ENCODE peak calls at places on chromosome 15, in seven cellular contexts. Q is IMR-90; G is CD8-positive, alpha-beta T cell; Z is upper lobe of right lung; R is fibroblast of lung; J is brain microvascular endothelial cell; U is breast epithelium. C is an unnamed sample.

GRCh38 chr15:85453144-85453872 is 72.9 kb downstream of the AKAP13 start:
- DNase-seq in U (no peak), R (no peak), Z (no peak), Q (no peak), G (no peak), J (no peak), C (no peak)

GRCh38 chr15:71679223-71680078 is 130.9 kb upstream of the NR2E3 start:
- DNase-seq in Z (no peak), Q (peak; percentile 83), U (no peak), R (no peak), G (no peak), J (peak; percentile 40), C (no peak)

GRCh38 chr15:74664028-74664616 is 31.7 kb downstream of the EDC3 start:
- DNase-seq in G (no peak), J (peak; percentile 16), R (peak; percentile 61), U (no peak), Q (peak; percentile 75), Z (peak; percentile 83), C (no peak)

GRCh38 chr15:79307251-79307650 is 3.7 kb upstream of the TMED3 start:
- DNase-seq in G (no peak), J (no peak), Z (no peak), U (no peak), R (no peak), Q (no peak), C (no peak)

GRCh38 chr15:40830884-40831283 is 2.4 kb upstream of the PPP1R14D start:
- DNase-seq in U (no peak), G (no peak), J (no peak), R (no peak), Q (no peak), Z (no peak), C (no peak)

GRCh38 chr15:63210151-63211051 is 21.0 kb downstream of the RAB8B start:
- DNase-seq in R (no peak), J (no peak), Q (no peak), Z (no peak), G (no peak), U (no peak), C (no peak)

GRCh38 chr15:87287156-87287555 is 969.4 kb downstream of the NTRK3 start:
- DNase-seq in G (no peak), Z (no peak), J (peak; percentile 20), Q (peak; percentile 0), U (no peak), R (peak; percentile 0), C (peak; percentile 50)

GRCh38 chr15:29208352-29208751 is 61.3 kb downstream of the NSMCE3 start:
- DNase-seq in Z (no peak), G (no peak), Q (no peak), R (no peak), U (no peak), J (peak; percentile 10), C (no peak)

GRCh38 chr15:92377083-92377789 is 16.4 kb upstream of the ST8SIA2 start:
- DNase-seq in Z (no peak), J (peak; percentile 58), R (no peak), G (no peak), U (no peak), Q (no peak), C (no peak)

GRCh38 chr15:75230524-75231371 is 27.4 kb upstream of the GOLGA6C start:
- DNase-seq in R (no peak), Z (peak; percentile 37), J (no peak), G (no peak), U (no peak), Q (no peak), C (no peak)

GRCh38 chr15:77542491-77543001 is 90.2 kb downstream of the LINGO1 start:
- DNase-seq in Q (peak; percentile 53), J (no peak), R (no peak), U (no peak), G (no peak), Z (no peak), C (no peak)

GRCh38 chr15:60423540-60423939 is 25.8 kb upstream of the ANXA2 start:
- DNase-seq in Z (no peak), G (no peak), U (no peak), J (peak; percentile 90), R (peak; percentile 89), Q (peak; percentile 92), C (peak; percentile 90)

GRCh38 chr15:93213281-93213680 is 124.3 kb upstream of the RGMA start:
- DNase-seq in G (no peak), U (no peak), J (no peak), Z (no peak), R (no peak), Q (no peak), C (no peak)

GRCh38 chr15:93610944-93611343 is 521.9 kb upstream of the RGMA start:
- DNase-seq in G (no peak), Z (no peak), U (no peak), Q (no peak), J (no peak), R (no peak), C (no peak)

GRCh38 chr15:29136815-29137214 is 132.8 kb downstream of the NSMCE3 start:
- DNase-seq in U (no peak), J (no peak), Q (no peak), R (no peak), Z (peak; percentile 52), G (no peak), C (no peak)

GRCh38 chr15:29740692-29741311 is 81.5 kb downstream of the TJP1 start:
- DNase-seq in U (no peak), Q (no peak), Z (no peak), R (no peak), G (no peak), J (no peak), C (no peak)

GRCh38 chr15:72136170-72137051 is 18.2 kb downstream of the SENP8 start:
- DNase-seq in J (no peak), R (no peak), G (no peak), U (no peak), Z (no peak), Q (no peak), C (no peak)

GRCh38 chr15:25345943-25346342 is 92.9 kb downstream of the UBE3A start:
- DNase-seq in J (peak; percentile 11), Z (no peak), G (no peak), U (no peak), R (peak; percentile 15), Q (peak; percentile 4), C (no peak)

GRCh38 chr15:75791337-75791713 is 51.9 kb upstream of the UBE2Q2 start:
- DNase-seq in U (no peak), Q (no peak), J (no peak), Z (no peak), R (no peak), G (no peak), C (no peak)

GRCh38 chr15:45091581-45091980 is 22.4 kb downstream of the DUOX2 start:
- DNase-seq in Q (no peak), U (no peak), R (no peak), Z (no peak), J (no peak), G (no peak), C (no peak)

GRCh38 chr15:90808517-90808939 is 59.9 kb upstream of the FURIN start:
- DNase-seq in Q (no peak), J (no peak), U (no peak), Z (no peak), G (no peak), R (no peak), C (no peak)

GRCh38 chr15:31537770-31538592 is 211.3 kb downstream of the KLF13 start:
- DNase-seq in G (no peak), J (no peak), Z (no peak), Q (no peak), U (no peak), R (no peak), C (no peak)

GRCh38 chr15:60554494-60554893 is 75.6 kb upstream of the ICE2 start:
- DNase-seq in U (no peak), R (no peak), J (no peak), G (no peak), Z (no peak), Q (no peak), C (no peak)

DNA sequence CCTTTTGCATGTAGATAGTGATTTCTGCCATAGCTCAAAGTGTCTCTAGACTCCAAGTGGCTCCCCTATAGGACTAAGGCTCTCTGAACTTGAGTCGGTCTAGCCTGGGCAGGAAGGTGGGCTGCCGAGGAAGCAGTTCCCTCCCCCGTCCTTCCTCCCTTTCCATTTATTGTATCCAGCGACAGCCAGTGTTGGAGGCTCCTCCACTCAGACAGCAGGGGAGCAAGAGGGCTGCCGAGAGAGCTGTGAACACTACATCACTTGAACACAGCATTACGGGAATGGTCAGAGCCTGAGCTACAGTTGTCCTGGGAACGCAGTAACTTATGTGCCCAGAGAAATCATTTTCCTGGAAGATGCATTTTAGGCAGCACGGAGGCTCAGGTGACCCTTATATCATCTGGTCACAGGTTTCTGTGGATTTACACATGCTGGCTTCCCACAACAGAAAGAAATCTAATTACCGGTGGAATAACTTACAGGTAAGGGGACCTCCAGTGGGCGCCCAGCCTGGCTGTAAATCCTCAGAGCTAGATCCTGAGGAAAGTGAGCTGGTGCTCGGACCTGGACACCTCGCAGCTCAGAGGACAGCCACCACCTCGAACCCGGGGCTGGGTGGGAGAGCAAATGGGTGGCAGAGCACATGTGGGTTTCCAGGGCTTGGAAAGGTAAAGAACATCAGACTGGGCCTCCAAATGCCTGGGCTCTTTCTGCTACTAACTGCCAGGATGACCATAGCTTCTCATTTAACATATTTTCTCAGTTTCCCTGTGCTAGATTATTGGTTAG is 197.1 kb downstream of the UACA start:
- DNase-seq in R (no peak), Q (no peak), Z (no peak), G (no peak), U (no peak), J (peak; percentile 19), C (no peak)
- TF ChIP-seq CTCF in R (no peak), Q (peak; percentile 9), Z (no peak), G (no peak), U (no peak), J (peak; percentile 49), C (peak; percentile 17)

DNA sequence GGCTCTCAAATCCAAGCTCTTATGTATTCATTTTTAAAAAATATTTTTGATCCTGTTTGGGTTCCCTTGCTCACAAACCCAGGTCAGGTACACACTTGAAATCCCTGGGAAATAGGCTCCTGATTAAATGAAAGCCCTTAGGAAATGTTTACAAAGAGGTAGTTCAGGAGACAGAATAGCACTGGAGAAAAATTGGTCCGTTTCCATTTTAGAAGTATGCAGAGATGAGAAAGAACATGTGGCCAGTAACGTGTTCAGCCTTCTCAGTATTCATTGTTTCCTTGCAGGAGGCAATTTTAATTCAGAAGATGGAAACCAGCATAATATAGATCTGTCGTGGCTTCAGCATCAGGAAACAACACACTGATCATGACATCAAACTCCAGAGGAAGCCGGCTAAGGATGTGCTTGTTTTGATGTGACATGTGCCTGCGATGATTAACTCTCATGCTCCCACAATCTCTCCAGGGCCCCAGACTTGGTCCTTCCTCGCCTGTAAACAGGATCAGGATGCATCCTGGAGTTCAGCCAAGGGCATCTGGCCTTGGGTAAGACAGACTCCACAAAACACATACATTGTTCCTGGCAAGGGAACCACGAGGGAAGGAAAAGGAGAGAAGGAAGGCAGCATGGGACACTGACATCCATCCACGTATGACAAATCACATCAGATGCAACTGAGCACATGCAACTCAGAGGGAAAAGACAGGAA is 350.5 kb upstream of the THBS1 start:
- DNase-seq in J (peak; percentile 40), Q (no peak), G (no peak), R (peak; percentile 33), U (no peak), Z (no peak), C (no peak)
- H3K4me3 ChIP-seq in J (no peak overlapping the region), Q (no peak overlapping the region), G (no peak overlapping the region), R (no peak overlapping the region), U (no peak overlapping the region), Z (no peak overlapping the region), C (no peak overlapping the region)

GRCh38 chr15:42163291-42163690 is 6.9 kb upstream of the PLA2G4F start:
- DNase-seq in R (no peak), Q (no peak), U (no peak), J (no peak), Z (no peak), G (no peak), C (no peak)
- H3K36me3 ChIP-seq in R (peaks cover 36% of the 10 kb centered on the region), Q (peaks cover 83% of the 10 kb centered on the region), U (peaks cover 15% of the 10 kb centered on the region), J (peaks cover 75% of the 10 kb centered on the region), Z (peaks cover 97% of the 10 kb centered on the region), G (peaks cover 72% of the 10 kb centered on the region), C (peaks cover 11% of the 10 kb centered on the region)

GRCh38 chr15:80972276-80972675 is 17.3 kb downstream of the MESD start:
- DNase-seq in R (no peak), J (no peak), Q (no peak), U (no peak), Z (no peak), G (no peak), C (no peak)
- TF ChIP-seq CTCF in R (no peak), J (no peak), Q (no peak), U (no peak), Z (no peak), G (no peak), C (no peak)

C was measured in kidney epithelial cell.